ENCODE peak calls at places on chromosomes 3 and 15, in seven cellular contexts. L is GM13976, V is testis, M is fibroblast of lung, D is Peyer's patch, T is pancreas, Q is GM06990. F is an unnamed sample.

GRCh38 chr15:75188499-75188898 is 13.2 kb upstream of the C15orf39 start:
- DNase-seq in L (no peak), V (no peak), M (no peak), D (no peak), T (no peak), Q (no peak), F (no peak)

GRCh38 chr15:39472661-39473657 is 107.9 kb upstream of the THBS1 start:
- DNase-seq in L (no peak), V (peak), M (peak), D (peak), T (peak), Q (no peak), F (no peak)

GRCh38 chr3:184423567-184423966 is 43.7 kb downstream of the CHRD start:
- DNase-seq in L (no peak), V (no peak), M (no peak), D (no peak), T (no peak), Q (no peak), F (no peak)

GRCh38 chr3:160296591-160296990 is 71.4 kb downstream of the C3orf80 start:
- DNase-seq in L (no peak), V (no peak), M (peak), D (no peak), T (no peak), Q (no peak), F (no peak)

GRCh38 chr3:53935283-53935901 is 43.7 kb upstream of the SELENOK start:
- DNase-seq in L (no peak), V (no peak), M (no peak), D (no peak), T (no peak), Q (no peak), F (no peak)

GRCh38 chr3:52428151-52429005 is 16.5 kb downstream of the SEMA3G start:
- DNase-seq in L (no peak), V (peak), M (peak), D (peak), T (peak), Q (no peak), F (peak)

GRCh38 chr3:196941846-196942225 is 492 bp downstream of the NCBP2 start:
- DNase-seq in L (peak), V (peak), M (no peak), D (no peak), T (peak), Q (no peak), F (peak)

GRCh38 chr3:175606650-175607318 is 747.6 kb downstream of the NAALADL2 start:
- DNase-seq in L (no peak), V (no peak), M (peak), D (no peak), T (no peak), Q (no peak), F (no peak)

GRCh38 chr3:37026851-37027250 is 33.5 kb downstream of the MLH1 start:
- DNase-seq in L (no peak), V (no peak), M (no peak), D (no peak), T (no peak), Q (no peak), F (no peak)

GRCh38 chr15:23565395-23566069 is at the start of gene MKRN3:
- DNase-seq in L (no peak), V (peak), M (peak), D (no peak), T (no peak), Q (no peak), F (no peak)

GRCh38 chr3:195352895-195353488 is 82.0 kb upstream of the XXYLT1 start:
- DNase-seq in L (no peak), V (no peak), M (peak), D (no peak), T (no peak), Q (no peak), F (no peak)

GRCh38 chr3:79843180-79843579 is 75.4 kb upstream of the ROBO1 start:
- DNase-seq in L (no peak), V (no peak), M (no peak), D (no peak), T (no peak), Q (no peak), F (no peak)

GRCh38 chr15:75232252-75232813 is 25.8 kb upstream of the GOLGA6C start:
- DNase-seq in L (no peak), V (no peak), M (no peak), D (peak), T (peak), Q (no peak), F (no peak)

GRCh38 chr3:12994357-12994606 is 78.9 kb downstream of the IQSEC1 start:
- DNase-seq in L (peak), V (peak), M (no peak), D (no peak), T (no peak), Q (peak), F (no peak)

GRCh38 chr3:195870442-195870841 is 37.9 kb downstream of the TNK2 start:
- DNase-seq in L (no peak), V (no peak), M (no peak), D (no peak), T (no peak), Q (no peak), F (no peak)

GRCh38 chr15:95698971-95699370 is 631.5 kb upstream of the NR2F2 start:
- DNase-seq in L (no peak), V (no peak), M (no peak), D (no peak), T (no peak), Q (no peak), F (no peak)

GRCh38 chr3:107798381-107798780 is 275.6 kb downstream of the BBX start:
- DNase-seq in L (no peak), V (no peak), M (no peak), D (no peak), T (no peak), Q (no peak), F (no peak)

GRCh38 chr3:17194116-17194515 is 309.4 kb downstream of the PLCL2 start:
- DNase-seq in L (no peak), V (no peak), M (no peak), D (no peak), T (no peak), Q (no peak), F (no peak)

GRCh38 chr15:74781673-74782595 is at the start of gene CSK:
- DNase-seq in L (peak), V (peak), M (peak), D (peak), T (peak), Q (peak), F (peak)

GRCh38 chr3:48140284-48140683 is 47.9 kb downstream of the CDC25A start:
- DNase-seq in L (no peak), V (no peak), M (no peak), D (no peak), T (no peak), Q (no peak), F (no peak)

DNA sequence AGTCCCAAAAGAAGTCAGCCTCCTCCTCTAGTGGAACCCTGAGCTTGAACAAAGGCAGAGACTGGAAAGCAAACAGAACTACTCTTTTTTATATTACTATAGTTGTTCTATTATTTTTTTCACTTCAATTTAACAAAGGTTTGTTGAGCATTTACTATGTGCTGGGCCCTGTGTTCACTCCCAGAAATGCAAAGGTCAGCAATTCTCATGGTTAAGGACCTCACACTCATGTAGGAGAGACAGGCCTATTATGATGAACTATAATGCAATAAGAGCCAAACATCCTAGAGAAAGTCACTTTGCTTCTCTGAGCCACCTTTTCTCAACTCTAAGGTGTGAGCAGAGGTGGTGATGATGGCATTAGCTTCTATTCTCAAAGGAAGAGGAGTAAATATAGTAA is 82.1 kb upstream of the ARHGEF3 start:
- DNase-seq in L (no peak), V (no peak), M (no peak), D (no peak), T (no peak), Q (no peak), F (no peak)
- TF ChIP-seq CTCF in L (no peak), V (no peak), M (no peak), D (no peak), T (no peak), Q (no peak), F (no peak)

GRCh38 chr3:125250973-125251372 is 38.4 kb upstream of the SLC12A8 start:
- DNase-seq in L (no peak), V (no peak), M (no peak), D (no peak), T (no peak), Q (no peak), F (no peak)
- TF ChIP-seq CTCF in L (no peak), V (no peak), M (no peak), D (no peak), T (no peak), Q (no peak), F (no peak)

GRCh38 chr3:10780243-10780642 is 35.8 kb upstream of the SLC6A11 start:
- DNase-seq in L (no peak), V (no peak), M (no peak), D (no peak), T (no peak), Q (no peak), F (no peak)

GRCh38 chr3:10779293-10779805 is 36.7 kb upstream of the SLC6A11 start:
- DNase-seq in L (no peak), V (no peak), M (no peak), D (no peak), T (no peak), Q (no peak), F (no peak)

GRCh38 chr3:10777627-10778026 is 38.4 kb upstream of the SLC6A11 start:
- DNase-seq in L (no peak), V (no peak), M (no peak), D (no peak), T (no peak), Q (no peak), F (no peak)

GRCh38 chr3:10780922-10781321 is 35.1 kb upstream of the SLC6A11 start:
- DNase-seq in L (no peak), V (no peak), M (no peak), D (no peak), T (no peak), Q (no peak), F (no peak)

GRCh38 chr3:10778492-10779292 is 37.3 kb upstream of the SLC6A11 start:
- DNase-seq in L (no peak), V (no peak), M (no peak), D (no peak), T (no peak), Q (no peak), F (no peak)
- TF ChIP-seq CTCF in L (no peak), V (no peak), M (no peak), D (no peak), T (no peak), Q (no peak), F (no peak)

GRCh38 chr3:15323063-15323462 is 9.3 kb downstream of the SH3BP5 start:
- DNase-seq in L (no peak), V (no peak), M (no peak), D (no peak), T (no peak), Q (no peak), F (no peak)

GRCh38 chr3:15326037-15326436 is 6.3 kb downstream of the SH3BP5 start:
- DNase-seq in L (no peak), V (no peak), M (no peak), D (no peak), T (no peak), Q (no peak), F (peak)

GRCh38 chr3:15324335-15324734 is 8.1 kb downstream of the SH3BP5 start:
- DNase-seq in L (no peak), V (peak), M (no peak), D (no peak), T (peak), Q (no peak), F (no peak)

GRCh38 chr3:15326673-15327072 is 5.7 kb downstream of the SH3BP5 start:
- DNase-seq in L (no peak), V (no peak), M (no peak), D (no peak), T (no peak), Q (no peak), F (no peak)

DNA sequence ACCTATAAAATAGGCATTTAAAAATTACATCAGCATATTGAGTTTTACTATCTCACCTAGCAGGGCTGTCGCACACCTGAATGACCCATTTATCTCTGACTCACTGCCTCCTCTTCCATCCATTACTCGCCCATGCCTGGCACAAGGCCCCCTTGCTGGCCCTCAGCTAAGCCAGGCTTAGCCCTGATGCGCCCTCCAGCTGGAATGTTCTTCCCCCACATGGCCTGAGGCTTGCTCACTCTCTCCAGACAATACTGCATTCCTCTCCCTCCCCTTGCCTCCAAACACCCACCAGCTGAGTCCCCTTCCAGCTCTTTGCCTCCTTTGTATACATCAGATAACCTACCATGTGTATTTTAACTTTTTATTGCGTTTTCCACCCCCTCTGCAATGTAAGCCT is 7.2 kb downstream of the SH3BP5 start:
- DNase-seq in L (no peak), V (peak), M (no peak), D (no peak), T (no peak), Q (no peak), F (peak)
- TF ChIP-seq CTCF in L (no peak), V (no peak), M (no peak), D (no peak), T (no peak), Q (no peak), F (no peak)

GRCh38 chr15:48811325-48811938 is 563 bp upstream of the CEP152 start:
- DNase-seq in L (no peak), V (no peak), M (no peak), D (no peak), T (no peak), Q (no peak), F (peak)
- TF ChIP-seq CTCF in L (no peak), V (no peak), M (no peak), D (no peak), T (no peak), Q (peak), F (peak)

DNA sequence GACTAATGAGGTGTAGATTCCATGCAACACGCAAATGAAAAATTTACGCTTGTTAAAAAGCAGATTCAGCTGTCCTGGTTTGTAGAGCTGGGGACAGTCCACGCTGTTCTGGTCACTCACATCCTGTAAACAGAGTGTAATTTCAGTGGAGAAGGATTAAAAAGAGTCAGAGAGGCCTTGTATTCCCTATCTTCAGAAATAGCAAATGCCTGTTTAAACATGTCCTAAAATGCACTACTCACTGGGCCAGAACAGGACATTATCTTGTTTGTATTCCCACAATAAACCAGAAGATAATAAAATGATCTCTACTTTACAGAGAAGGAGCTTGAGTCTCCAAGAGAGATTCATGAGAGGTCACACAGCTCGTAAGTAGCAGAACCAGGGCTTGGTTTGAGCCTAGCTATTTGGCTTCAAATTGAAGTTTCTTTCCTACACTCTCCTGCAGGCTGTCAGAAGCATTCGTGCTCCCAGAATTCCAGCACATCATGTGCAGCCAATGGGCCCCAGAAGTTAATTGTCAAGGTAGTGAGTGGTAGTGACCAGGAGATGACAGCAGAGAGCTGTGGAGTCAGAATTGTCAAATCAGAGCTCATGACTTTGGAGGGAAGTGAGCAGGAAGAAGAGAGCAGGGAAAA is 242.5 kb downstream of the ATP8B4 start:
- DNase-seq in L (no peak), V (peak), M (no peak), D (no peak), T (no peak), Q (no peak), F (no peak)
- TF ChIP-seq CTCF in L (peak), V (peak), M (peak), D (peak), T (peak), Q (peak), F (peak)